ENCODE peak calls at places on chromosomes 16 and 17, in seven cellular contexts. T is PC-9, D is AG09309, I is SK-N-SH, W is OCI-LY7, K is PC-3, V is thyroid gland. J is an unnamed sample.

GRCh38 chr17:20920813-20921199 is 122.0 kb downstream of the USP22 start:
- DNase-seq in I (no peak), K (no peak), T (no peak), D (no peak), W (no peak), V (no peak), J (no peak)

GRCh38 chr16:85057948-85058347 is 30.4 kb downstream of the KIAA0513 start:
- DNase-seq in T (no peak), W (peak), I (no peak), K (no peak), D (no peak), V (peak), J (no peak)

GRCh38 chr16:89108412-89108811 is 14.8 kb downstream of the ACSF3 start:
- DNase-seq in D (no peak), V (no peak), K (no peak), I (no peak), W (no peak), T (no peak), J (no peak)

GRCh38 chr17:69945698-69946185 is 129.3 kb upstream of the KCNJ16 start:
- DNase-seq in T (no peak), W (no peak), D (no peak), V (no peak), K (no peak), I (no peak), J (no peak)

GRCh38 chr16:48524348-48525200 is 85.4 kb downstream of the N4BP1 start:
- DNase-seq in K (peak), T (no peak), D (no peak), W (no peak), V (no peak), I (no peak), J (peak)

GRCh38 chr16:12271006-12271405 is 294.5 kb downstream of the SNX29 start:
- DNase-seq in T (peak), W (peak), V (peak), D (no peak), K (peak), I (no peak), J (no peak)

GRCh38 chr17:40950176-40950575 is 12.7 kb upstream of the KRT23 start:
- DNase-seq in W (no peak), I (no peak), K (no peak), T (no peak), V (no peak), D (no peak), J (no peak)

GRCh38 chr16:22788190-22788530 is 25.8 kb upstream of the HS3ST2 start:
- DNase-seq in W (no peak), D (no peak), K (no peak), T (no peak), V (no peak), I (no peak), J (no peak)

GRCh38 chr16:19377864-19378263 is 39.8 kb upstream of the TMC5 start:
- DNase-seq in T (no peak), W (no peak), K (no peak), D (no peak), V (no peak), I (no peak), J (no peak)

GRCh38 chr16:89687092-89687940 is 827 bp downstream of the CDK10 start:
- DNase-seq in D (no peak), I (no peak), T (peak), W (peak), K (peak), V (peak), J (no peak)

GRCh38 chr16:23950291-23950894 is 114.6 kb downstream of the PRKCB start:
- DNase-seq in D (no peak), W (no peak), V (no peak), K (no peak), T (no peak), I (no peak), J (no peak)

GRCh38 chr16:22764662-22765302 is 49.2 kb upstream of the HS3ST2 start:
- DNase-seq in D (no peak), K (no peak), T (no peak), W (no peak), I (peak), V (no peak), J (no peak)

GRCh38 chr17:11742891-11743290 is 144.6 kb downstream of the DNAH9 start:
- DNase-seq in D (no peak), I (no peak), T (no peak), K (no peak), V (no peak), W (no peak), J (no peak)

GRCh38 chr16:53501216-53501859 is 1.7 kb downstream of the AKTIP start:
- DNase-seq in K (no peak), V (no peak), D (no peak), I (no peak), W (no peak), T (no peak), J (no peak)

GRCh38 chr16:48592839-48593429 is 17.0 kb downstream of the N4BP1 start:
- DNase-seq in I (no peak), W (peak), K (no peak), D (no peak), T (no peak), V (no peak), J (no peak)

GRCh38 chr16:86631441-86631840 is 53.1 kb downstream of the FOXL1 start:
- DNase-seq in W (no peak), D (no peak), I (no peak), T (no peak), V (no peak), K (peak), J (no peak)

GRCh38 chr16:30473231-30474061 is 904 bp downstream of the ITGAL start:
- DNase-seq in W (no peak), V (no peak), T (no peak), K (no peak), I (no peak), D (no peak), J (peak)

GRCh38 chr16:67948015-67948414 is 4.1 kb upstream of the LCAT start:
- DNase-seq in I (no peak), D (no peak), V (no peak), T (no peak), W (no peak), K (peak), J (no peak)

GRCh38 chr16:11405331-11406176 is 60.3 kb downstream of the RMI2 start:
- DNase-seq in V (peak), K (peak), D (no peak), T (peak), I (peak), W (peak), J (no peak)

GRCh38 chr17:1783834-1784611 is 22.2 kb downstream of the SERPINF1 start:
- DNase-seq in W (no peak), D (peak), V (peak), K (peak), I (peak), T (no peak), J (no peak)

GRCh38 chr17:70622382-70623260 is 453.3 kb downstream of the KCNJ2 start:
- DNase-seq in I (peak), T (peak), K (peak), D (no peak), V (peak), W (peak), J (no peak)

GRCh38 chr17:82745524-82745923 is 6.3 kb upstream of the TBCD start:
- DNase-seq in K (no peak), D (no peak), T (no peak), W (no peak), V (no peak), I (no peak), J (no peak)

GRCh38 chr16:35176449-35176848 is 1717.0 kb downstream of the TP53TG3F start:
- DNase-seq in I (no peak), T (no peak), W (no peak), K (no peak), D (no peak), V (no peak), J (no peak)

GRCh38 chr17:68782829-68783228 is 172.4 kb downstream of the ABCA8 start:
- DNase-seq in T (no peak), I (no peak), D (peak), V (no peak), K (no peak), W (no peak), J (no peak)

GRCh38 chr17:79991924-79992656 is 43.6 kb downstream of the TBC1D16 start:
- DNase-seq in T (no peak), W (no peak), K (peak), V (no peak), I (no peak), D (no peak), J (no peak)
- TF ChIP-seq CTCF in T (no peak), W (no peak), K (no peak), V (no peak), I (no peak), D (no peak), J (peak)

GRCh38 chr16:50469744-50470301 is 78.4 kb upstream of the NKD1 start:
- DNase-seq in D (no peak), K (no peak), V (no peak), T (no peak), W (no peak), I (no peak), J (no peak)
- TF ChIP-seq CTCF in D (no peak), K (no peak), V (no peak), T (no peak), W (no peak), I (no peak), J (no peak)

DNA sequence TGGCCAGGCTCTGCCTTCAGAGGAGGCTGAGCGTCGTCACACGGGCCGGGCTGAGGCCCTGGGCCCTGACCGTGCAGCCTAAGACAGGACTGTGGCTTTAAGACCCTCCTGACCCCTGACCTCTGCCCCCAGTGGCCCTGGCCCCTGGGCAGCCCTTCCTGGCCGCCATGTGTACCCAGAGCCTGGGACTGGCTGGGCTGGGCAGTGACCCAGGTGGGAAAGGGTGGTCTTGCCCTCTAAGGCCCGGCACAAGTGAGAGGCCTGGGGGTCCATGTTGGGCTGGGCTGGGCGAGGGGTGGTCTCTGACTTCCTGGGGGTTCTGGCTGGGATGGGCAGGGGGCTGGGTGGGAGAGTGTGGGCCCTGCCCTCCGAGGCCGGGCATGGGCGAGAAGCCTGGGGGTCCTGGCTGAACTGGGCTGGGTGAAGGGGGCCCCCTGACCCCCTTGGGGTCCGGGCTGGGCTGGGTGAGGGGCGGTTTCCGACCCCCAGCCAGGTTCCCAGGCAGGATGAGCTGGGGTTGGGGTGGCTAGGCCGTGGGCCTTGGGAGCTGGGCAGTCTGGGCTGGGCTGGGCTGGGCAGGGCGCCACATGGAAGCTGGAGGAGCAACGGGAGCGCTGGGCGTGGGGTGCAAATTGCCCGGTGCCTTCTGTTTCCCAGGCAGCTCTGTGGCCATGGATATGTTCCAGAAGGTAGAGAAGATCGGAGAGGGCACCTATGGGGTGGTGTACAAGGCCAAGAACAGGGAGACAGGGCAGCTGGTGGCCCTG is at the start of gene CDK3:
- DNase-seq in D (no peak), V (no peak), T (no peak), K (no peak), W (no peak), I (no peak), J (no peak)
- TF ChIP-seq CTCF in D (no peak), V (no peak), T (peak), K (peak), W (peak), I (peak), J (peak)

DNA sequence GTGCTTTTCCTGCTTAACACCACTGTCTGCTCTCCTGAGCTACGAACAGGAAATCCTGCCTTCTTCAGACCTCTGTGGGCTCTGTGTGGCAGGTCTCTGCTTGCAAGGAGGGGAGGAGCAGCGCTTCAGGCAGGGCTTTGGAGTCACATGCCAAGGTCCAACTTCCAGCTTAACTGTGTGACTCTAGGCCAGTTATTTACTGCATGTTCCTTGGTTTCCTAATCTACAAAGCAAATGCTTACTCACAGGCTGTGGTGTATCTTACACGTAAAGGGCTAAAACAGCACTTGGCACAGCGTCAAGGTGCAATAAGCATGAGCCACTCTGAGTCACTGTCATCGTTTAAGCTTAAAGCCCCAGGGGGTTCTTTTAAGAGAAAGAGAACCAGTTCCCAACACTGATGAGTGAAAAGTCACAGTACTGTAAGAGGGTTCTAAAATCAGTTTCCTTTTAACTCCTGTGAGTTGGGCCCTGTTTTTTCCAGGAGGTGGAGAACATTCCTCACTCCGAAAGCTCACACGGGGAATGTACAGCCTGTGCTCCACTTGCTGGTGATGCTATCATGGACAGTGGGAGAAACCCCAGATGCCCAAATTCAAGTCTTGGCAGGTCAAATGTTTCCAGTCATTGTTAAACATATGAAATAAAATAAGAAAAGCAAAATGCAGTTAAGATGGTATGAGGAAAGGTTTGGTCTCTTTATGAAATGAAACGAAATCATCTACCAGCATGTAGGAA is 54.1 kb upstream of the BCAR1 start:
- DNase-seq in D (peak), I (peak), W (no peak), K (peak), V (peak), T (peak), J (no peak)
- TF ChIP-seq CTCF in D (peak), I (peak), W (no peak), K (peak), V (no peak), T (no peak), J (no peak)

GRCh38 chr17:65841116-65841515 is 279.7 kb upstream of the AXIN2 start:
- DNase-seq in V (no peak), I (no peak), K (no peak), W (no peak), T (no peak), D (no peak), J (no peak)
- TF ChIP-seq CTCF in V (no peak), I (no peak), K (no peak), W (no peak), T (no peak), D (no peak), J (no peak)

GRCh38 chr17:39244016-39244599 is 18.4 kb upstream of the STAC2 start:
- DNase-seq in D (no peak), T (no peak), I (no peak), W (peak), V (no peak), K (no peak), J (no peak)

GRCh38 chr17:39243155-39243554 is 17.4 kb upstream of the STAC2 start:
- DNase-seq in K (no peak), V (no peak), I (no peak), D (no peak), T (no peak), W (no peak), J (no peak)

GRCh38 chr17:39244600-39245570 is 19.1 kb upstream of the STAC2 start:
- DNase-seq in W (peak), V (peak), D (no peak), K (peak), I (peak), T (peak), J (peak)

GRCh38 chr17:39240631-39241030 is 14.9 kb upstream of the STAC2 start:
- DNase-seq in V (no peak), I (no peak), W (no peak), T (no peak), D (no peak), K (no peak), J (no peak)

GRCh38 chr17:39246274-39246673 is 20.5 kb upstream of the STAC2 start:
- DNase-seq in I (no peak), K (no peak), T (no peak), W (no peak), V (no peak), D (no peak), J (no peak)
- TF ChIP-seq CTCF in I (no peak), K (no peak), T (no peak), W (peak), V (no peak), D (no peak), J (no peak)

DNA sequence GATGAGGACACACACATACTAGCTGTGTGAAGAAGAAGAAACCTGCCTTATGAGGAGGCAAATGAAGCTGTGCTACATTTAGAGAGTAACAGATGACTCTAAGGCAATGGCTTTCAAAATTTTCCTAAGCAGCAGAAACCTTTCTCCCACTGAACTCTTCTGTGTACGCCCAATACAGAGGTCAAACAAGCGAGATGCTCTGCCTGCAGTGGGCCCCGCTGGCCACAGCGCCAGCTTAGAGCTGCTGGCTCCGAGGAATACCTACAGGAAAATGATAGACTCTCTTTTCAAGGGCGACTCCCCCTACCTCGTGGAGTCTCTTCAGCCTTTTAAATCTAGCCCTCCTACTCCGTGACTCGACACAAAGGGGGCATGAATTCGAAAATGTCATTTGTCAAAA is 39.2 kb downstream of the GNA13 start:
- DNase-seq in T (no peak), D (no peak), V (no peak), K (no peak), I (no peak), W (no peak), J (no peak)
- TF ChIP-seq CTCF in T (no peak), D (no peak), V (no peak), K (no peak), I (no peak), W (no peak), J (no peak)

GRCh38 chr16:72837846-72838661 is 209.9 kb downstream of the ZFHX3 start:
- DNase-seq in W (no peak), K (no peak), T (no peak), I (no peak), D (no peak), V (no peak), J (no peak)

GRCh38 chr16:72835041-72835440 is 212.9 kb downstream of the ZFHX3 start:
- DNase-seq in K (no peak), W (no peak), I (no peak), D (no peak), T (no peak), V (no peak), J (no peak)

GRCh38 chr16:72836181-72836580 is 211.7 kb downstream of the ZFHX3 start:
- DNase-seq in I (no peak), W (no peak), T (no peak), K (no peak), V (no peak), D (no peak), J (no peak)

GRCh38 chr16:72838999-72839398 is 208.9 kb downstream of the ZFHX3 start:
- DNase-seq in D (no peak), K (no peak), W (no peak), T (no peak), I (no peak), V (no peak), J (no peak)

DNA sequence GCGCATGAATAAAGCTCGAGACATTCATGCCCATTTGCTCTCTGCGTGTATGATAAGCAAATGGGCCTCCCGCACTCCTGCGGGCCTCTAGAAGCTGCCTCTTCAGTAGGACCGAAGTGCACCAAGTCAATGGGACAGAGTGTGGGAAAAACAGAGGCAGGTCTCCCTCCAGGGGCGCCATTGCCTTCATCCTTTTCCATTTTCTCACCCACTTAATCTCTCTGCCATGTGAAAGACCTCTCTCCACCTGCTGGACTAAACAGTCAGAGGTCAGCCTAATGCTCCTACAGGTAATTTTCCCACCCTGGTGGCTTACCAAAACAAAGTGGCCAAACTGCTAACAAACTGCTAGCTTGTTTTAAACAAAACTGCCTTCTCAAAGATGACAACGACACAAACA is 210.9 kb downstream of the ZFHX3 start:
- DNase-seq in W (no peak), T (no peak), K (no peak), V (no peak), D (no peak), I (no peak), J (no peak)
- TF ChIP-seq CTCF in W (peak), T (no peak), K (peak), V (no peak), D (no peak), I (no peak), J (no peak)

J was measured in natural killer cell.